ENCODE peak calls at places on chromosomes 12 and 14, in seven cellular contexts. X is kidney; I is CD4-positive, alpha-beta memory T cell; Y is breast epithelium; B is PC-3; P is GM23338; E is uterus. N is an unnamed sample.

GRCh38 chr12:6965714-6966113 is 4.8 kb downstream of the PHB2 start:
- DNase-seq in X (no peak), I (no peak), Y (no peak), B (no peak), P (no peak), E (no peak), N (no peak)

GRCh38 chr12:18824287-18824686 is 86.4 kb downstream of the CAPZA3 start:
- DNase-seq in X (no peak), I (no peak), Y (no peak), B (no peak), P (no peak), E (no peak), N (no peak)

GRCh38 chr14:55980970-55981369 is 137.2 kb upstream of the PELI2 start:
- DNase-seq in X (no peak), I (no peak), Y (no peak), B (no peak), P (no peak), E (no peak), N (no peak)

GRCh38 chr12:98483621-98484455 is 31.6 kb upstream of the TMPO start:
- DNase-seq in X (no peak), I (no peak), Y (no peak), B (no peak), P (peak), E (no peak), N (no peak)

GRCh38 chr12:64229796-64230195 is 7.7 kb upstream of the KICS2 start:
- DNase-seq in X (no peak), I (no peak), Y (no peak), B (no peak), P (no peak), E (no peak), N (no peak)

GRCh38 chr14:39440975-39441374 is 8.7 kb upstream of the FBXO33 start:
- DNase-seq in X (no peak), I (no peak), Y (no peak), B (no peak), P (no peak), E (no peak), N (no peak)

GRCh38 chr14:81826080-81826479 is 292.4 kb upstream of the SEL1L start:
- DNase-seq in X (no peak), I (no peak), Y (no peak), B (no peak), P (peak), E (no peak), N (no peak)

GRCh38 chr12:68118096-68118755 is 41.3 kb downstream of the IFNG start:
- DNase-seq in X (no peak), I (no peak), Y (no peak), B (no peak), P (peak), E (no peak), N (no peak)

GRCh38 chr14:20469242-20469889 is at the start of gene PNP:
- DNase-seq in X (peak), I (peak), Y (peak), B (peak), P (peak), E (peak), N (peak)

GRCh38 chr12:45634273-45634917 is 95.1 kb upstream of the ARID2 start:
- DNase-seq in X (no peak), I (no peak), Y (no peak), B (no peak), P (peak), E (no peak), N (no peak)

GRCh38 chr14:29163109-29163508 is 396.5 kb downstream of the FOXG1 start:
- DNase-seq in X (no peak), I (no peak), Y (no peak), B (no peak), P (no peak), E (no peak), N (no peak)

GRCh38 chr12:11615481-11615880 is 34.0 kb upstream of the ETV6 start:
- DNase-seq in X (no peak), I (no peak), Y (no peak), B (no peak), P (no peak), E (no peak), N (peak)

GRCh38 chr12:53005215-53005985 is 856 bp upstream of the EIF4B start:
- DNase-seq in X (peak), I (no peak), Y (no peak), B (no peak), P (peak), E (peak), N (peak)

GRCh38 chr14:43003845-43004244 is 1397.2 kb downstream of the LRFN5 start:
- DNase-seq in X (no peak), I (no peak), Y (no peak), B (no peak), P (peak), E (no peak), N (peak)

GRCh38 chr14:105902131-105902898 is 375.9 kb downstream of the TMEM121 start:
- DNase-seq in X (no peak), I (no peak), Y (no peak), B (no peak), P (no peak), E (no peak), N (no peak)

GRCh38 chr12:105205322-105206048 is 30.5 kb downstream of the APPL2 start:
- DNase-seq in X (no peak), I (no peak), Y (no peak), B (no peak), P (no peak), E (no peak), N (no peak)

GRCh38 chr12:28191018-28191595 is 851 bp downstream of the CCDC91 start:
- DNase-seq in X (no peak), I (no peak), Y (no peak), B (peak), P (peak), E (no peak), N (peak)

GRCh38 chr12:91986084-91986483 is 159.6 kb downstream of the BTG1 start:
- DNase-seq in X (no peak), I (no peak), Y (no peak), B (peak), P (peak), E (no peak), N (no peak)

GRCh38 chr12:59823535-59823934 is 227.7 kb downstream of the SLC16A7 start:
- DNase-seq in X (no peak), I (no peak), Y (no peak), B (peak), P (no peak), E (no peak), N (no peak)

DNA sequence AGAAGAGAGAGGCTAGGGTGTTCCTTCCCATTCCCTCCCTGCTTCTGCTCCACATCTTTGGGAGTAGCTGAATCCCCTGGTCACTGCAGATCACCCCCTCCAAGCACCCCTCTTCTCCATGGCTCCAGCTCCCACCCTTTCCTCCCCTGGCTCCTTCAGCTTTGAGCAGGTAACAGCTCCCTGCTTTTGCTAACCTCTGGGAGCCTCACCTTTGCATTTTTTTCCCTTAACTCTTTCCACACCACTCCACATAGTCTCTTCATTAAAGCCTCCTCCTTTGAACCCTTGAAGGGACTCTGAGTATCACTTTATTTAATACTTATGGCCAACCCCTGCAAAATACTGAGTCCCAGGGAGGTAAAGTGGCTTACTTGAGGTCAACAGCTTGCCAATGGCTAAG is 25.7 kb upstream of the SERPINA6 start:
- DNase-seq in X (no peak), I (no peak), Y (no peak), B (no peak), P (no peak), E (no peak), N (no peak)
- H3K27ac ChIP-seq in X (no peak), I (no peak), Y (no peak), B (no peak), P (no peak), E (no peak), N (no peak)

GRCh38 chr14:54564799-54565235 is 2.1 kb upstream of the SAMD4A start:
- DNase-seq in X (no peak), I (no peak), Y (no peak), B (peak), P (no peak), E (peak), N (peak)
- H3K4me3 ChIP-seq in X (peak), I (peak), Y (peak), B (peak), P (peak), E (peak), N (peak)

GRCh38 chr12:39619660-39620433 is at the start of gene ABCD2:
- DNase-seq in X (no peak), I (peak), Y (no peak), B (peak), P (peak), E (peak), N (peak)
- H3K27ac ChIP-seq in X (peak), I (peak), Y (peak), B (no peak), P (no peak), E (peak), N (peak)

GRCh38 chr12:54352022-54352531 is 12.2 kb downstream of the GPR84 start:
- DNase-seq in X (peak), I (no peak), Y (no peak), B (no peak), P (peak), E (peak), N (peak)
- H3K4me3 ChIP-seq in X (no peak), I (no peak), Y (peak), B (no peak), P (peak), E (peak), N (peak)

DNA sequence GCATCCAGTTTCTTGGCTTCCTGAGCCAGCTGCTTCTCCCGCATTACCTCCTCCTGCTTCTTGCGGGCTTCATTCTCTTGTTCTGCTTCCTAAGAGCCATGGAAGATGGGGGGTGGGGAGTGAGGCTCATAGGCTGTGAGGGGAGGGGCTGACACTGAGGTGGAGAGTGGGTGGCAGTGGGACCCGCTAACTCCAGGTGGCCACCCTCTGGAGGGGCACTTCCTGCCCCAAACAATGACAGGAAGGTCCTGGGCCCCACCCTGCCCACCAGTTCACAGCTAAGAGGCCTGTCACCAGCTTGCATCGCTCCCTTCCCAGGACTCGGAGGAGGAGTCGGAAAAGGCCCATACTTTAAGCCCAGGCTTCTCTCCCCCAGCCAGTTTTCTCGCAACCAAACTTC is 23.9 kb downstream of the PRPF40B start:
- DNase-seq in X (peak), I (no peak), Y (no peak), B (no peak), P (no peak), E (no peak), N (peak)
- H3K27ac ChIP-seq in X (peak), I (no peak), Y (peak), B (no peak), P (no peak), E (peak), N (peak)

DNA sequence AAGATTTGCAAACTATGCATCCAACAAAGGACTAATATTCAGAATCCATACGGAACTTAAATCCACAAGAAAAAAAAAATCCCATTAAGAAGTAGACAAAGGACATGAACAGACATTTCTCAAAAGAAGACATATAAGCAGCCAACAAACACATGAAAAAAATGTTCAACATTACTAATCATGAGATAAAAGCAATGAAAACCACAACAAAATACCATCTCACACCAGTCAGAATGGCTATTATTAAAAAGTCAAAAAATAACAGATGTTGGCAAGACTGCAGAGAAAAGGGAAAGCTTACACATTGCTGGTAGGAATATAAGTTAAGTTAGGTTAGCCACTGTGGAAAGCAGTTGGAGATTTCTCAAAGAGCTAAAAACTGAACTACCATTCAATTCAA is 16.2 kb downstream of the CDK17 start:
- DNase-seq in X (no peak), I (no peak), Y (no peak), B (no peak), P (no peak), E (no peak), N (no peak)
- H3K4me3 ChIP-seq in X (no peak), I (no peak), Y (no peak), B (no peak), P (no peak), E (no peak), N (no peak)

GRCh38 chr14:67557118-67557517 is 24.0 kb downstream of the PLEKHH1 start:
- DNase-seq in X (no peak), I (no peak), Y (no peak), B (no peak), P (peak), E (no peak), N (no peak)
- H3K27ac ChIP-seq in X (no peak), I (no peak), Y (peak), B (no peak), P (no peak), E (no peak), N (no peak)

DNA sequence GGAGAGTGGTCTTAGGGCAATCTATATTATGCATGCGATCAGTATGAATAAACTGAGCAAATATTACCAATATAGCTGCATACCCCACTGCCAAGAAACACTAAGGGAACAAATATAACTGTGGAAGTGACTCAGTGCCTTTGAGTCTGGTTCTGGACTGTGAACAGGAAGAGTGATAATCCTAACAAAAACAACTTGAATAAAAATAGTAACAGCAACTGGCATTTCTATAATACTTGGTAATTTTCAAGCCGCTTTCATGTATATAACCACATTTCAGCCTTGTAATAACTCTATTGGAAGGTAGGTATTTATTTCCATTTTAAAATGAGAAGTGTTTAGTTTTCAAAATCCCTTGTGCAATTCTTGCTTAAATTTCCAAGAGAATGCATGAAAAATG is 338.4 kb upstream of the TMEM132C start:
- DNase-seq in X (no peak), I (no peak), Y (no peak), B (peak), P (no peak), E (no peak), N (no peak)
- H3K4me3 ChIP-seq in X (no peak), I (no peak), Y (no peak), B (peak), P (no peak), E (no peak), N (no peak)

DNA sequence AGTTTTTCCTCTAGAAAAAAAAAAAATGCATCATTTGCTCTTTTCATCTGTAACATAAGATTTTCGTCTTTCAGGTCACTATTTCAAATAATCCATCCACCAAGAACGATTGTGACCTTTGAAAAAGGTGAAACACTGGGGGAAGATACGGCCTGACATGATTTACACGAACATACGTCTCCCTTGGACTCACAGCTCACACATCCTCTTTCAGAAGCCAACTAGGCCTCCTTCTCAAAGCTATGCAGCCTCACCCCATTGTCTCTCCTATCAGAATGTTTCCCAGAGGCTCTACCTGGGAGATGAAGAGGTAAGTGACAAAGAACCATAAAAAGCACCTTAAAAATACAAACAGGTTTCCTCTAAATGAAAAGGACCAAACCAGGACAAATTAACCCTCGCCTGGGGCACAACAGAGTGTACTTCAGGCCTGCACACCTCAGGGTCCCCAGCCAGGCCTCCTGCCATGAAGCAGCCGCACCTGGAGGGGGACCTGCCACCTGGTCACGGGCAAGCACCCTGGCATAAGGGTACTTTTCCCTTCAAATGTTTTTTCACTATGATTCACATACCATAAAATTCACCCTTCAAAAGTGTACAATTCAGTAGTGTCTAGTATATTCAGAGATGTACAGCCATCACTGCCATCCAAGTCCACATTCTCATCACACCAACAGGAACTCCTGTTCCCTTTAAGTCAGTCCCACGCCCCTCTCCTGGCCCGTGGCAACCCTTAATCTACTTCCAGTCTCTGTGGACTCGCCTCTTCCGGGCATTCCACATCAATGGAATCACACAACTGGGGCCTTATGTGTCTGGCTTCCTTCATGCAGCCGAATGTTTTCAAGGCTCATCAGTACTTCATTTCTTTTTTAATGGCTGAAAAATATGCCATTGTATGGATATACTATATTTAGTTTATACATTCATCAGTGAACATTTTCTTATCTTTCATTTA is 5.4 kb downstream of the SLC15A4 start:
- DNase-seq in X (no peak), I (no peak), Y (no peak), B (peak), P (no peak), E (no peak), N (no peak)
- H3K27ac ChIP-seq in X (peak), I (no peak), Y (peak), B (no peak), P (no peak), E (peak), N (peak)

GRCh38 chr12:123441523-123442164 is 5.2 kb upstream of the RILPL2 start:
- DNase-seq in X (no peak), I (no peak), Y (no peak), B (no peak), P (no peak), E (no peak), N (no peak)

GRCh38 chr12:123449103-123449736 is 8.7 kb upstream of the SNRNP35 start:
- DNase-seq in X (no peak), I (no peak), Y (no peak), B (no peak), P (no peak), E (no peak), N (no peak)

GRCh38 chr12:123442774-123443173 is 6.3 kb upstream of the RILPL2 start:
- DNase-seq in X (no peak), I (no peak), Y (no peak), B (no peak), P (no peak), E (no peak), N (no peak)

GRCh38 chr12:123444396-123445026 is 8.0 kb upstream of the RILPL2 start:
- DNase-seq in X (no peak), I (no peak), Y (no peak), B (no peak), P (no peak), E (no peak), N (no peak)

GRCh38 chr12:123445388-123446344 is 9.2 kb upstream of the RILPL2 start:
- DNase-seq in X (no peak), I (no peak), Y (no peak), B (peak), P (no peak), E (peak), N (no peak)
- H3K4me3 ChIP-seq in X (no peak), I (no peak), Y (no peak), B (no peak), P (no peak), E (no peak), N (no peak)

N was measured in A673.